ENCODE peak calls at places on chromosomes 13 and 19, in seven cellular contexts. N is GM12878, B is HepG2, T is SK-N-SH, A is HCT116, I is K562, F is H1. E is an unnamed sample.

GRCh38 chr13:98048263-98048662 is 94.6 kb upstream of the FARP1 start:
- DNase-seq in N (no peak), B (no peak), T (no peak), A (no peak), I (no peak), F (no peak), E (no peak)

GRCh38 chr19:52716578-52716977 is 18.3 kb downstream of the ZNF611 start:
- DNase-seq in N (no peak), B (no peak), T (no peak), A (no peak), I (no peak), F (peak; percentile 61), E (no peak)

GRCh38 chr13:100382787-100383186 is 205.8 kb downstream of the GGACT start:
- DNase-seq in N (no peak), B (no peak), T (no peak), A (no peak), I (no peak), F (no peak), E (no peak)

GRCh38 chr13:113849546-113849945 is 14.3 kb downstream of the GAS6 start:
- DNase-seq in N (no peak), B (no peak), T (no peak), A (no peak), I (no peak), F (no peak), E (no peak)

GRCh38 chr13:20190481-20191310 is 2.0 kb downstream of the GJB2 start:
- DNase-seq in N (no peak), B (no peak), T (no peak), A (no peak), I (no peak), F (no peak), E (no peak)

GRCh38 chr19:42143341-42144234 is 11.3 kb upstream of the POU2F2 start:
- DNase-seq in N (no peak), B (no peak), T (no peak), A (no peak), I (no peak), F (no peak), E (peak; percentile 62)

GRCh38 chr19:2207991-2208860 is 27.9 kb downstream of the PLEKHJ1 start:
- DNase-seq in N (no peak), B (no peak), T (no peak), A (no peak), I (peak; percentile 57), F (no peak), E (no peak)

GRCh38 chr13:46866150-46866549 is 30.7 kb downstream of the HTR2A start:
- DNase-seq in N (no peak), B (peak; percentile 4), T (peak; percentile 21), A (no peak), I (no peak), F (peak; percentile 17), E (no peak)

GRCh38 chr13:51154029-51154555 is 43.0 kb upstream of the C13orf42 start:
- DNase-seq in N (no peak), B (no peak), T (no peak), A (no peak), I (no peak), F (no peak), E (no peak)

GRCh38 chr13:33111414-33112110 is 95.3 kb downstream of the KL start:
- DNase-seq in N (no peak), B (peak; percentile 82), T (no peak), A (no peak), I (no peak), F (no peak), E (no peak)

GRCh38 chr13:28755546-28755870 is 36.7 kb upstream of the SLC46A3 start:
- DNase-seq in N (no peak), B (no peak), T (no peak), A (no peak), I (no peak), F (no peak), E (no peak)

GRCh38 chr19:33158365-33158764 is 26.5 kb downstream of the WDR88 start:
- DNase-seq in N (no peak), B (peak; percentile 68), T (no peak), A (no peak), I (no peak), F (no peak), E (no peak)

GRCh38 chr13:31485183-31485582 is 254.1 kb upstream of the RXFP2 start:
- DNase-seq in N (no peak), B (no peak), T (no peak), A (no peak), I (no peak), F (no peak), E (no peak)

GRCh38 chr13:77918391-77919261 is at the start of gene EDNRB:
- DNase-seq in N (no peak), B (no peak), T (peak; percentile 39), A (no peak), I (no peak), F (peak; percentile 29), E (no peak)

GRCh38 chr13:42280537-42280936 is 8.6 kb downstream of the AKAP11 start:
- DNase-seq in N (no peak), B (no peak), T (no peak), A (no peak), I (no peak), F (no peak), E (no peak)

GRCh38 chr19:12825259-12826131 is 8.9 kb downstream of the RTBDN start:
- DNase-seq in N (no peak), B (no peak), T (peak; percentile 88), A (no peak), I (peak; percentile 92), F (no peak), E (peak; percentile 35)

GRCh38 chr13:88005188-88005587 is 334.0 kb downstream of the SLITRK5 start:
- DNase-seq in N (no peak), B (no peak), T (no peak), A (no peak), I (no peak), F (no peak), E (no peak)

GRCh38 chr19:4935449-4935848 is 26.1 kb downstream of the UHRF1 start:
- DNase-seq in N (no peak), B (no peak), T (no peak), A (no peak), I (no peak), F (no peak), E (no peak)

GRCh38 chr19:50460161-50460765 is 16.0 kb upstream of the EMC10 start:
- DNase-seq in N (peak; percentile 75), B (peak; percentile 91), T (no peak), A (no peak), I (no peak), F (no peak), E (peak; percentile 47)

GRCh38 chr19:46618670-46619231 is 6.1 kb downstream of the PTGIR start:
- DNase-seq in N (peak; percentile 77), B (no peak), T (peak; percentile 2), A (no peak), I (no peak), F (no peak), E (peak; percentile 86)

GRCh38 chr19:16886305-16886880 is 2.4 kb upstream of the F2RL3 start:
- DNase-seq in N (no peak), B (peak; percentile 52), T (no peak), A (no peak), I (no peak), F (no peak), E (no peak)

GRCh38 chr13:44573071-44573470 is 3.1 kb downstream of the TSC22D1 start:
- DNase-seq in N (no peak), B (no peak), T (no peak), A (no peak), I (no peak), F (no peak), E (no peak)
- TF ChIP-seq JUND in N (no peak), B (no peak), T (no peak), A (no peak), I (no peak), F (no peak), E (no peak)

GRCh38 chr19:44754743-44755066 is 6.2 kb downstream of the BCL3 start:
- DNase-seq in N (no peak), B (no peak), T (no peak), A (no peak), I (no peak), F (no peak), E (no peak)

GRCh38 chr19:44752816-44753618 is 4.5 kb downstream of the BCL3 start:
- DNase-seq in N (peak; percentile 94), B (peak; percentile 50), T (peak; percentile 68), A (no peak), I (peak; percentile 86), F (no peak), E (no peak)

GRCh38 chr19:44755219-44755618 is 6.7 kb downstream of the BCL3 start:
- DNase-seq in N (no peak), B (no peak), T (no peak), A (no peak), I (no peak), F (no peak), E (no peak)

GRCh38 chr19:44753619-44753931 is 5.1 kb downstream of the BCL3 start:
- DNase-seq in N (no peak), B (no peak), T (no peak), A (no peak), I (no peak), F (no peak), E (no peak)

GRCh38 chr19:44753932-44754742 is 5.6 kb downstream of the BCL3 start:
- DNase-seq in N (no peak), B (no peak), T (peak; percentile 72), A (no peak), I (peak; percentile 94), F (no peak), E (peak; percentile 83)
- TF ChIP-seq JUND in N (no peak), B (no peak), T (no peak), A (no peak), I (no peak), F (no peak), E (no peak)

GRCh38 chr19:3386447-3387234 is 20.3 kb downstream of the NFIC start:
- DNase-seq in N (no peak), B (no peak), T (peak; percentile 87), A (no peak), I (no peak), F (no peak), E (no peak)
- TF ChIP-seq JUND in N (no peak), B (no peak), T (no peak), A (no peak), I (no peak), F (no peak), E (no peak)

GRCh38 chr13:59447846-59448620 is 715.7 kb downstream of the DIAPH3 start:
- DNase-seq in N (no peak), B (peak; percentile 5), T (no peak), A (no peak), I (no peak), F (peak; percentile 87), E (no peak)

GRCh38 chr13:59450218-59450617 is 713.5 kb downstream of the DIAPH3 start:
- DNase-seq in N (no peak), B (no peak), T (peak; percentile 15), A (no peak), I (no peak), F (no peak), E (no peak)

GRCh38 chr13:59449750-59450149 is 714.0 kb downstream of the DIAPH3 start:
- DNase-seq in N (no peak), B (no peak), T (no peak), A (no peak), I (no peak), F (no peak), E (no peak)

GRCh38 chr13:59447031-59447430 is 716.7 kb downstream of the DIAPH3 start:
- DNase-seq in N (no peak), B (no peak), T (peak; percentile 48), A (no peak), I (no peak), F (no peak), E (no peak)

DNA sequence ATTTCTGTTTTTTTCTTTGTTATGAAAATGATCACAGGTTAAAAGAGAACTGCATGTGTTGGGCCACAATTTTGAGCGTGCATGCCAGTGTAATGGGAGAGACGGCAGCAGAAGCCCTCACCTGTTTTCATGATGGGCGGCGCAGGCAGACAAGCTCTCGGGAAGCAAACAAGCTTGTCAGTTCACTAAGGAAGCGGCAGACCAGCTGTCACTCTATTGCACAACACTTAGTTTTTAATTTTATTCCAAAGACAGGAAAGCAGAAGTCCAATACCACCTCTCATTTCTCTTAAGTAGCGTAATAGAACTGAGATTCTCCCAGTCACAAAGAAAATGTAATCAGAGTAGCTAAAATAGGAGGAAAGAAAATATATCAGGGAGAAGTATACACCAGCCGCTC is 711.5 kb downstream of the DIAPH3 start:
- DNase-seq in N (no peak), B (no peak), T (no peak), A (no peak), I (no peak), F (no peak), E (no peak)
- TF ChIP-seq JUND in N (no peak), B (no peak), T (no peak), A (no peak), I (no peak), F (no peak), E (no peak)

E was measured in T47D.